ENCODE peak calls at places on chromosomes 13 and 19, in four cellular contexts. O, C, A and E are unnamed samples.

GRCh38 chr19:6324757-6325156 is 8.7 kb downstream of the ACER1 start:
- DNase-seq in O (no peak), C (no peak), A (no peak), E (no peak)

GRCh38 chr13:27493981-27494380 is 43.6 kb upstream of the MTIF3 start:
- DNase-seq in O (no peak), C (no peak), A (no peak), E (no peak)

GRCh38 chr13:34469212-34469983 is 472.7 kb upstream of the NBEA start:
- DNase-seq in O (no peak), C (no peak), A (peak), E (no peak)

GRCh38 chr19:571127-571974 is 1.0 kb upstream of the BSG start:
- DNase-seq in O (peak), C (peak), A (no peak), E (peak)

GRCh38 chr13:51093574-51093973 is 17.5 kb downstream of the C13orf42 start:
- DNase-seq in O (no peak), C (no peak), A (no peak), E (no peak)

GRCh38 chr19:52237771-52238400 is 31.5 kb upstream of the ZNF766 start:
- DNase-seq in O (peak), C (peak), A (peak), E (peak)

GRCh38 chr19:29530549-29531457 is 5.0 kb downstream of the VSTM2B start:
- DNase-seq in O (no peak), C (no peak), A (no peak), E (no peak)

GRCh38 chr13:106361621-106362020 is 173.8 kb downstream of the EFNB2 start:
- DNase-seq in O (no peak), C (no peak), A (no peak), E (no peak)

GRCh38 chr19:6691342-6691741 is 21.4 kb upstream of the TNFSF14 start:
- DNase-seq in O (no peak), C (no peak), A (no peak), E (no peak)

GRCh38 chr19:46416077-46416709 is 2.8 kb upstream of the CCDC8 start:
- DNase-seq in O (no peak), C (no peak), A (peak), E (peak)

GRCh38 chr19:42113641-42114348 is 18.5 kb downstream of the POU2F2 start:
- DNase-seq in O (peak), C (no peak), A (no peak), E (no peak)

GRCh38 chr13:27980280-27980998 is 8.1 kb downstream of the URAD start:
- DNase-seq in O (no peak), C (no peak), A (no peak), E (no peak)

GRCh38 chr19:7215176-7215575 is 79.0 kb downstream of the INSR start:
- DNase-seq in O (no peak), C (no peak), A (no peak), E (no peak)

GRCh38 chr13:80303225-80303811 is 37.6 kb downstream of the SPRY2 start:
- DNase-seq in O (no peak), C (no peak), A (no peak), E (no peak)

GRCh38 chr19:24140099-24140498 is 53.1 kb downstream of the ZNF254 start:
- DNase-seq in O (no peak), C (peak), A (no peak), E (no peak)

GRCh38 chr13:95243207-95243606 is 58.0 kb downstream of the ABCC4 start:
- DNase-seq in O (no peak), C (no peak), A (no peak), E (peak)

GRCh38 chr19:46201413-46202310 is 27.9 kb upstream of the IGFL1 start:
- DNase-seq in O (no peak), C (no peak), A (no peak), E (peak)

GRCh38 chr19:2428027-2428690 is 773 bp upstream of the TIMM13 start:
- DNase-seq in O (no peak), C (no peak), A (peak), E (no peak)
- TF ChIP-seq GABPA in O (no peak), C (no peak), A (no peak), E (no peak)

DNA sequence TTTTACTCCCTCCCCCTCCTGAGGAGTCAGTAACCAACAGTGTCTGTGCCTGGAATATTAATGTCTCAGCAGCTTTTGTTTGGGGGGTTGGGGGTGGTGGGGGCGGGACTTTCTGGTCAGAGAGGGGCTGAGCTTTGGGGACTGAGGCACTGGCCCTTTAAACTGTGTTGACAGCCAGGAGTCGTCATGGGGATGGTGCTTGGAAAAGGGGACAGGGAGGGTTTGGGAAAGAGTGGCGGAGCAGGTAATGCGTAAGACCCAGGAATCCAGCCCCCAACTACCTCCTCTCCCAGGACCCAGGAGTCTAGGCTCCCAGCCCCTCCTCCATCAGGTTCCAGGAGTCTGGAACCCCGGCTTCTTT is 5.2 kb downstream of the CADM4 start:
- DNase-seq in O (no peak), C (no peak), A (no peak), E (no peak)
- TF ChIP-seq GABPA in O (no peak), C (no peak), A (no peak), E (no peak)

GRCh38 chr13:46575843-46576242 is 22.9 kb downstream of the LRCH1 start:
- DNase-seq in O (no peak), C (no peak), A (no peak), E (no peak)
- TF ChIP-seq GABPA in O (no peak), C (no peak), A (no peak), E (no peak)

GRCh38 chr13:19834704-19835103 is 28.7 kb downstream of the ZMYM5 start:
- DNase-seq in O (no peak), C (no peak), A (no peak), E (no peak)
- TF ChIP-seq GABPA in O (no peak), C (no peak), A (no peak), E (no peak)